ENCODE peak calls at places on chromosome 6, in nine cellular contexts. W is NCI-H748 treated with DMSO at 0.1 percent for 48 hours; U is adrenal gland; D is ELR; P is PC-3; F is T-cell; M is activated T-helper 2 cell treated with anti-CD3 and anti-CD28 coated beads, Interferon-gamma antibody, Interleukin-2, Interleukin-4, amounts not matched to agents 10 μg/mL and 5 μg/mL and 100 μg/mL, durations not matched to agents 14 hours and 24 hours and 36 hours; B is left colon; T is AG20443. E is an unnamed sample.

GRCh38 chr6:16770701-16771569 is 9.7 kb upstream of the ATXN1 start:
- DNase-seq in W (peak), U (peak), D (peak), P (peak), F (peak), M (peak), B (peak), T (peak), E (peak)

GRCh38 chr6:593139-593906 is 63.6 kb downstream of the HUS1B start:
- DNase-seq in W (peak), U (peak), D (peak), P (peak), F (peak), M (peak), B (peak), T (peak), E (no peak)

GRCh38 chr6:1407499-1407990 is 18.2 kb downstream of the FOXF2 start:
- DNase-seq in W (no peak), U (no peak), D (peak), P (no peak), F (no peak), M (no peak), B (no peak), T (peak), E (no peak)

GRCh38 chr6:168007592-168008338 is 10.3 kb downstream of the KIF25 start:
- DNase-seq in W (no peak), U (peak), D (peak), P (peak), F (no peak), M (no peak), B (no peak), T (peak), E (no peak)

GRCh38 chr6:39426057-39426592 is 103.6 kb upstream of the KCNK16 start:
- DNase-seq in W (no peak), U (no peak), D (peak), P (peak), F (no peak), M (no peak), B (no peak), T (peak), E (no peak)

GRCh38 chr6:41416165-41416837 is 80.9 kb downstream of the NCR2 start:
- DNase-seq in W (no peak), U (no peak), D (no peak), P (no peak), F (no peak), M (no peak), B (no peak), T (no peak), E (no peak)

GRCh38 chr6:56437171-56437900 is 190.0 kb upstream of the COL21A1 start:
- DNase-seq in W (no peak), U (no peak), D (no peak), P (peak), F (no peak), M (no peak), B (no peak), T (no peak), E (no peak)

GRCh38 chr6:11366183-11366933 is 133.9 kb upstream of the NEDD9 start:
- DNase-seq in W (no peak), U (no peak), D (no peak), P (no peak), F (peak), M (peak), B (no peak), T (no peak), E (no peak)

GRCh38 chr6:38695933-38696332 is 7.0 kb downstream of the GLO1 start:
- DNase-seq in W (no peak), U (no peak), D (no peak), P (no peak), F (no peak), M (no peak), B (no peak), T (no peak), E (no peak)

GRCh38 chr6:34573567-34574183 is 17.5 kb upstream of the SPDEF start:
- DNase-seq in W (no peak), U (no peak), D (no peak), P (no peak), F (no peak), M (no peak), B (peak), T (no peak), E (no peak)

GRCh38 chr6:118896339-118897136 is 2.6 kb downstream of the ASF1A start:
- DNase-seq in W (peak), U (no peak), D (peak), P (peak), F (no peak), M (no peak), B (no peak), T (no peak), E (no peak)

GRCh38 chr6:48535569-48535968 is 424.6 kb upstream of the PTCHD4 start:
- DNase-seq in W (no peak), U (no peak), D (peak), P (peak), F (no peak), M (no peak), B (no peak), T (no peak), E (no peak)

GRCh38 chr6:27889628-27890315 is 22.4 kb downstream of the OR2B2 start:
- DNase-seq in W (peak), U (no peak), D (peak), P (no peak), F (no peak), M (no peak), B (no peak), T (no peak), E (no peak)

GRCh38 chr6:87897581-87898147 is 150.0 kb upstream of the SPACA1 start:
- DNase-seq in W (no peak), U (no peak), D (no peak), P (no peak), F (no peak), M (no peak), B (no peak), T (peak), E (no peak)

E was measured in activated B cell treated with CpG ODN at 0.5 μM for 24 hours.